ENCODE peak calls at places on chromosomes 5 and 9, in four cellular contexts. H, W, T and Q are unnamed samples.

GRCh38 chr5:5040712-5041111 is 99.4 kb upstream of the ADAMTS16 start:
- DNase-seq in H (no peak), W (no peak), T (no peak), Q (no peak)

GRCh38 chr9:99042620-99043019 is 62.3 kb upstream of the TGFBR1 start:
- DNase-seq in T (no peak), H (no peak), W (peak; percentile 11), Q (no peak)

GRCh38 chr5:170348069-170348702 is 41.0 kb downstream of the KCNMB1 start:
- DNase-seq in H (no peak), T (no peak), W (no peak), Q (no peak)

GRCh38 chr9:21037278-21037677 is 5.8 kb upstream of the HACD4 start:
- DNase-seq in H (no peak), W (no peak), T (no peak), Q (no peak)

GRCh38 chr9:121709798-121710197 is 58.4 kb downstream of the DAB2IP start:
- DNase-seq in H (peak; percentile 27), W (no peak), T (no peak), Q (no peak)

GRCh38 chr5:178766936-178767912 is 36.8 kb upstream of the ZNF354A start:
- DNase-seq in T (no peak), W (no peak), H (no peak), Q (no peak)

GRCh38 chr9:121369595-121370265 is at the start of gene STOM:
- DNase-seq in W (peak; percentile 89), T (no peak), H (peak; percentile 83), Q (peak; percentile 71)

GRCh38 chr5:134813827-134814226 is 31.9 kb upstream of the C5orf24 start:
- DNase-seq in W (no peak), H (no peak), T (no peak), Q (no peak)

GRCh38 chr5:41728281-41728680 is 141.9 kb downstream of the OXCT1 start:
- DNase-seq in W (no peak), H (no peak), T (no peak), Q (no peak)

GRCh38 chr5:134525687-134526482 is 415 bp downstream of the JADE2 start:
- DNase-seq in T (peak; percentile 79), W (peak; percentile 76), H (peak; percentile 83), Q (no peak)

GRCh38 chr5:81558188-81558587 is 164.3 kb upstream of the ACOT12 start:
- DNase-seq in W (no peak), T (no peak), H (no peak), Q (no peak)

GRCh38 chr5:114118511-114118910 is 243.4 kb upstream of the KCNN2 start:
- DNase-seq in T (no peak), W (no peak), H (no peak), Q (no peak)

GRCh38 chr5:121658221-121658620 is 193.5 kb upstream of the FTMT start:
- DNase-seq in T (no peak), W (no peak), H (no peak), Q (no peak)

GRCh38 chr9:89410709-89411111 is 87.2 kb downstream of the SEMA4D start:
- DNase-seq in W (no peak), H (no peak), T (no peak), Q (no peak)

GRCh38 chr9:755454-756381 is 85.8 kb upstream of the DMRT1 start:
- DNase-seq in H (peak; percentile 92), W (peak; percentile 89), T (no peak), Q (peak; percentile 50)

GRCh38 chr9:28970241-28970654 is 1397.0 kb upstream of the C9orf72 start:
- DNase-seq in T (no peak), H (no peak), W (no peak), Q (no peak)

GRCh38 chr9:36151306-36152210 is 15.0 kb downstream of the GLIPR2 start:
- DNase-seq in T (no peak), H (peak; percentile 64), W (peak; percentile 78), Q (no peak)

GRCh38 chr5:115419794-115420585 is 123.5 kb upstream of the CCDC112 start:
- DNase-seq in T (no peak), W (peak; percentile 83), H (peak; percentile 95), Q (peak; percentile 92)

GRCh38 chr9:110249639-110250038 is 6.7 kb downstream of the TXN start:
- DNase-seq in W (no peak), T (no peak), H (no peak), Q (no peak)

GRCh38 chr9:119052339-119053030 is 316.8 kb downstream of the BRINP1 start:
- DNase-seq in H (no peak), T (no peak), W (no peak), Q (no peak)

GRCh38 chr5:140349244-140349643 is 2.8 kb upstream of the HBEGF start:
- DNase-seq in W (no peak), H (peak; percentile 34), T (no peak), Q (no peak)

GRCh38 chr9:88198346-88198807 is 60.1 kb upstream of the SPATA31C2 start:
- DNase-seq in T (no peak), H (peak; percentile 72), W (no peak), Q (no peak)

GRCh38 chr5:119373449-119373858 is 17.6 kb downstream of the TNFAIP8 start:
- DNase-seq in H (no peak), T (no peak), W (no peak), Q (no peak)

GRCh38 chr5:158755971-158756370 is 343.7 kb downstream of the EBF1 start:
- DNase-seq in W (no peak), T (no peak), H (no peak), Q (no peak)

GRCh38 chr5:142255831-142256230 is 69.0 kb downstream of the SPRY4 start:
- DNase-seq in W (no peak), H (peak; percentile 19), T (no peak), Q (no peak)

GRCh38 chr9:27168496-27168895 is 59.5 kb downstream of the TEK start:
- DNase-seq in T (no peak), H (peak; percentile 45), W (no peak), Q (no peak)

GRCh38 chr9:34793428-34793827 is 83.5 kb upstream of the CCL21 start:
- DNase-seq in T (no peak), H (no peak), W (no peak), Q (no peak)

GRCh38 chr5:43236633-43237355 is 44.8 kb downstream of the NIM1K start:
- DNase-seq in W (no peak), T (no peak), H (no peak), Q (no peak)

GRCh38 chr5:138574744-138575193 is 432 bp downstream of the HSPA9 start:
- DNase-seq in T (peak; percentile 48), H (peak; percentile 24), W (no peak), Q (no peak)

GRCh38 chr5:132688536-132689409 is 15.0 kb downstream of the IL4 start:
- DNase-seq in W (no peak), H (peak; percentile 23), T (no peak), Q (no peak)

GRCh38 chr9:108568093-108568492 is 287.7 kb downstream of the ACTL7B start:
- DNase-seq in H (no peak), W (no peak), T (no peak), Q (no peak)

GRCh38 chr9:108562176-108562575 is 293.6 kb downstream of the ACTL7B start:
- DNase-seq in W (no peak), H (no peak), T (no peak), Q (peak; percentile 100)

GRCh38 chr9:108567571-108567970 is 288.2 kb downstream of the ACTL7B start:
- DNase-seq in H (no peak), W (no peak), T (no peak), Q (no peak)

GRCh38 chr9:108569624-108570023 is 286.2 kb downstream of the ACTL7B start:
- DNase-seq in W (no peak), T (no peak), H (peak; percentile 76), Q (peak; percentile 77)

GRCh38 chr9:108565651-108566378 is 290.0 kb downstream of the ACTL7B start:
- DNase-seq in T (peak; percentile 69), W (peak; percentile 75), H (peak; percentile 88), Q (peak; percentile 73)
- H3K9ac ChIP-seq in T (no peak overlapping the region), W (no peak overlapping the region), H (no peak overlapping the region), Q (no peak overlapping the region)

DNA sequence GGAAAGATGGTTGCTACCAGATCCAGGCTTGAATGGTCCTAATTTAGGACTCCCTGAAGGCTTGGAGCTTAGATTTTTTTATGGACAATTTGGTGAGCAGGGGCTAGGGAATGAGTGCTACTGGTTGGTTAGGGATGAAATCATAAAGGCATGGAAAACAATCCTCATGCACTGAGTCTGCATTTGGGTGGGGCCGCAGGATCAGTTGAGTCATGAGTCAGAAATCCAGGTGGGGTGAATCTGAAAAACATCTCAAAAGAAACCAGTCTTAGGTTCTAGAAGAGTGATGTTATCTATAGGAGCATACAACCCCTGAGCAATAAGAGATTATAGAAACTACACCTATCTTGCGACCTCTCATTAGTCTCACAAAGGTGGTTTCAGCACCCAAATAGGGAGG is 300.0 kb downstream of the KIF4B start:
- DNase-seq in H (no peak), W (no peak), T (no peak), Q (peak; percentile 44)
- H3K9me1 ChIP-seq in H (no peaks in the 10 kb centered on the region), W (no peaks in the 10 kb centered on the region), T (no peaks in the 10 kb centered on the region), Q (no peaks in the 10 kb centered on the region)

DNA sequence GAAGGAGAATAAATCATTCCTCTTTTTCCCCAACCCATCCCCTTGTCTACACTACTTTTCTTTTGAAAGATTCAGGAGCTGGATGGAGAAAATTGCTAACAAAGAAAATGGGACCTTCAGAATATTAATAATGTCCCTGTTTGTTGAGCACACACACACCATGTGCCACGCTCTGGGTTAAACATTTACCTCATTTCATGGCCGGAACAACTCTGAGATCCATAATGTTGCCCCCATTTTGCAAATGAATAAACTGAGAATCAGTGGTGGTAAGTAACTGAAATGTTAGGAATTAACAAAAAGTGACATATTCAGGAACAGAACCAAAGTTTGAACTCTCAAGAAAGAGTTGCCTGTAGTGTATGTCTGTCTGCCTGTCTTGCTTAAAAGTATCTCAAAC is 51.5 kb upstream of the SMAD5 start:
- DNase-seq in H (no peak), T (no peak), W (no peak), Q (no peak)
- H2AFZ ChIP-seq in H (no peak overlapping the region), T (peak overlapping the region; percentile 87), W (peak overlapping the region; percentile 89), Q (peak overlapping the region; percentile 83)

GRCh38 chr5:98016771-98017170 is 756.7 kb upstream of the RGMB start:
- DNase-seq in T (no peak), H (peak; percentile 41), W (no peak), Q (no peak)
- H3K9ac ChIP-seq in T (no peak overlapping the region), H (no peak overlapping the region), W (no peak overlapping the region), Q (no peak overlapping the region)

DNA sequence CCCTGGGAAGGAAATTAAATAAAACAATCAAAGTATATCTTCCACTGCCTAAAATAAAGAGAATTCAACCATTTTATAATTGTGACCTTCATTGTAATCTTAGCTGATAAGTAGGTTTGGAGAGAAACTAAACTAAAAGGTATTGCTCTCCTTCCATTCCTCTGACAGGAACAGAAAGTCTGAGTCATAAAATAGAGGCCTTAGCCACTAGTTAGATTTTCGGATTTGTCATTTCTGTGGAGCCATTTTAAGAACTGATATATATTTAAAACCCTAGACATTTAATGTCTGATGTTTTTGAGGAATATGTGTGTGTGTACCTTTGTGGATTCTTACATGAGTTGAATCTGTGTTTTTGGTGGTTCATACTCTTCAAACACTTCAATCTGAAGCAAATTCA is 11.8 kb upstream of the TMC1 start:
- DNase-seq in T (no peak), W (peak; percentile 40), H (peak; percentile 51), Q (no peak)
- H3K9me1 ChIP-seq in T (no peaks in the 10 kb centered on the region), W (no peaks in the 10 kb centered on the region), H (no peaks in the 10 kb centered on the region), Q (no peaks in the 10 kb centered on the region)